ENCODE peak calls at places on chromosome 7, in five cellular contexts. One of them, this sample, is unnamed. For H3K9me3, the result is how much of the 10 kb centered on the place peaks cover.

GRCh38 chr7:105691029-105691691 is 109.9 kb upstream of the EFCAB10 start:
- DNase-seq in uterus: no peak
- DNase-seq in pancreas: no peak
- DNase-seq in endodermal cell: peak
- DNase-seq in cardiac muscle cell: peak
- DNase-seq in this sample: peak

GRCh38 chr7:128045766-128046165 is 14.5 kb upstream of the LRRC4 start:
- DNase-seq in uterus: no peak
- DNase-seq in pancreas: no peak
- DNase-seq in endodermal cell: no peak
- DNase-seq in cardiac muscle cell: peak
- DNase-seq in this sample: no peak

GRCh38 chr7:139304517-139304916 is 36.6 kb upstream of the FMC1 start:
- DNase-seq in uterus: no peak
- DNase-seq in pancreas: no peak
- DNase-seq in endodermal cell: no peak
- DNase-seq in cardiac muscle cell: peak
- DNase-seq in this sample: peak

GRCh38 chr7:99500637-99501009 is 542 bp upstream of the ZNF394 start:
- DNase-seq in uterus: no peak
- DNase-seq in pancreas: no peak
- DNase-seq in endodermal cell: no peak
- DNase-seq in cardiac muscle cell: no peak
- DNase-seq in this sample: no peak

GRCh38 chr7:121913947-121914346 is 41.0 kb downstream of the PTPRZ1 start:
- DNase-seq in uterus: no peak
- DNase-seq in pancreas: no peak
- DNase-seq in endodermal cell: no peak
- DNase-seq in cardiac muscle cell: no peak
- DNase-seq in this sample: no peak

GRCh38 chr7:84043661-84044191 is 150.9 kb downstream of the SEMA3A start:
- DNase-seq in uterus: no peak
- DNase-seq in pancreas: no peak
- DNase-seq in endodermal cell: no peak
- DNase-seq in cardiac muscle cell: peak
- DNase-seq in this sample: no peak

GRCh38 chr7:135389971-135390370 is 119.9 kb downstream of the CNOT4 start:
- DNase-seq in uterus: no peak
- DNase-seq in pancreas: no peak
- DNase-seq in endodermal cell: no peak
- DNase-seq in cardiac muscle cell: no peak
- DNase-seq in this sample: peak

GRCh38 chr7:141436676-141437075 is 114.5 kb upstream of the AGK start:
- DNase-seq in uterus: no peak
- DNase-seq in pancreas: peak
- DNase-seq in endodermal cell: no peak
- DNase-seq in cardiac muscle cell: no peak
- DNase-seq in this sample: no peak

GRCh38 chr7:118350260-118350659 is 125.8 kb downstream of the ANKRD7 start:
- DNase-seq in uterus: no peak
- DNase-seq in pancreas: no peak
- DNase-seq in endodermal cell: no peak
- DNase-seq in cardiac muscle cell: no peak
- DNase-seq in this sample: no peak

GRCh38 chr7:55971045-55971444 is 6.7 kb downstream of the NIPSNAP2 start:
- DNase-seq in uterus: no peak
- DNase-seq in pancreas: no peak
- DNase-seq in endodermal cell: no peak
- DNase-seq in cardiac muscle cell: no peak
- DNase-seq in this sample: peak

GRCh38 chr7:11716185-11716584 is 115.8 kb downstream of the THSD7A start:
- DNase-seq in uterus: no peak
- DNase-seq in pancreas: no peak
- DNase-seq in endodermal cell: no peak
- DNase-seq in cardiac muscle cell: peak
- DNase-seq in this sample: peak

GRCh38 chr7:76515999-76516443 is 5.7 kb downstream of the UPK3B start:
- DNase-seq in uterus: no peak
- DNase-seq in pancreas: no peak
- DNase-seq in endodermal cell: no peak
- DNase-seq in cardiac muscle cell: peak
- DNase-seq in this sample: peak

GRCh38 chr7:49287653-49288052 is 363.3 kb downstream of the CDC14C start:
- DNase-seq in uterus: no peak
- DNase-seq in pancreas: no peak
- DNase-seq in endodermal cell: no peak
- DNase-seq in cardiac muscle cell: no peak
- DNase-seq in this sample: no peak

GRCh38 chr7:114508096-114508495 is 93.5 kb downstream of the FOXP2 start:
- DNase-seq in uterus: no peak
- DNase-seq in pancreas: no peak
- DNase-seq in endodermal cell: no peak
- DNase-seq in cardiac muscle cell: peak
- DNase-seq in this sample: no peak

GRCh38 chr7:42726066-42726785 is 185.6 kb downstream of the C7orf25 start:
- DNase-seq in uterus: no peak
- DNase-seq in pancreas: no peak
- DNase-seq in endodermal cell: no peak
- DNase-seq in cardiac muscle cell: peak
- DNase-seq in this sample: no peak

GRCh38 chr7:141877365-141877764 is 36.1 kb upstream of the PRSS37 start:
- DNase-seq in uterus: no peak
- DNase-seq in pancreas: no peak
- DNase-seq in endodermal cell: no peak
- DNase-seq in cardiac muscle cell: no peak
- DNase-seq in this sample: no peak

GRCh38 chr7:81769891-81770818 is at the start of gene HGF:
- DNase-seq in uterus: peak
- DNase-seq in pancreas: no peak
- DNase-seq in endodermal cell: peak
- DNase-seq in cardiac muscle cell: peak
- DNase-seq in this sample: peak

GRCh38 chr7:149354119-149354518 is 92.1 kb downstream of the ZNF783 start:
- DNase-seq in uterus: no peak
- DNase-seq in pancreas: no peak
- DNase-seq in endodermal cell: no peak
- DNase-seq in cardiac muscle cell: no peak
- DNase-seq in this sample: no peak

DNA sequence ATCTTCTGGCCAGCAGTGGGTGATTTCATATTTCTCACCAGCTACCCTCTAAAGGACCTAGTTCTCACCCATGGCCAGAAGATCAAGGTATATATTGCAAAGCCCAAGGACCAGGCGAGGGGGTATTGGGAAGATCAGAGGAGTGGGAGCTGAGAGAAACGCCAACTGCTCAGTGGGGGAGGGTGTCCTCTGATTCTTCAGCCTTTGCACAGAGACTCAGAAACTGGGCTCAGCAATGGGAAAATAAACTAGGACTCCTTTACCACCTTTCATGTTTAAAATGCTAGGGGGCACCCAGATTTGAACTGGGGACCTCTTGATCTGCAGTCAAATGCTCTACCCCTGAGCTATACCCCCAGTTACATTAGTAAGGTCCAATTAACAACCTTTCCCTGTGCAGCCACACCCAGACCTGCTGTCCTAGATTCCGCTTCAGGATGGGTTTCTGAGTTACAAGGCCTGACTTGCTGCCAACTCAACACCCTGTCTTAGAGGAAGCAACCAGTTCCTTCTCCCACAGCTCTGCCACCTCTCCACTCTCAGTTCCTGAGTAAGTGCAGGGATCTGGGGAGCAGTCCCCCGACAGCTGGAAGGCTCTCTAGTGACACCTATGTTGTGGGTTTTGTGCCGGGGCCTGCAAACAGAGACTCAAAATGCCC is 93.5 kb downstream of the ZNF783 start:
- DNase-seq in uterus: no peak
- DNase-seq in pancreas: no peak
- DNase-seq in endodermal cell: peak
- DNase-seq in cardiac muscle cell: no peak
- DNase-seq in this sample: peak
- H3K27ac ChIP-seq in uterus: no peak
- H3K27ac ChIP-seq in pancreas: no peak
- H3K27ac ChIP-seq in endodermal cell: no peak
- H3K27ac ChIP-seq in cardiac muscle cell: no peak
- H3K27ac ChIP-seq in this sample: no peak

DNA sequence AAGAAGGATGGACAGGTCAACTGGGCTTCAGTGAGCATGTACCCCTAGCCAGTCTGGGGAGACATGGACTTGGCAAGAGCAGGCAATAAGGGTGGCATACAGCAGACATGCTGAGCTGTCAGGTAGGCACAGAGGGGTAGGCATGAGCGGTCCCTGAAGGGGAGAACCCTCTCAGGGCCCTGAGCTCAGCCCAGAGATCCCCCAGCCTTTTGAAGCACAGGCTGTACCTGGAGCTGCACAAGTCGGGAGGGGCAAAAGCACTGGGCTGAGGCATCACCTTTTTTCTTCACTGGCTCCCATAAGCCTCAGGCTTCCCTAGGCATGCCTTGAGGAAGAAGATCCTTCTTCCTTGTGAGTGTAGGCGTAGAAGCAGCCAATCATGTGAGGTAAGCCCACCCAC is 42.3 kb downstream of the ZNF727 start:
- DNase-seq in uterus: no peak
- DNase-seq in pancreas: no peak
- DNase-seq in endodermal cell: no peak
- DNase-seq in cardiac muscle cell: no peak
- DNase-seq in this sample: no peak
- H3K9me3 ChIP-seq in uterus: under half
- H3K9me3 ChIP-seq in pancreas: under half
- H3K9me3 ChIP-seq in endodermal cell: half or more
- H3K9me3 ChIP-seq in cardiac muscle cell: under half
- H3K9me3 ChIP-seq in this sample: under half

DNA sequence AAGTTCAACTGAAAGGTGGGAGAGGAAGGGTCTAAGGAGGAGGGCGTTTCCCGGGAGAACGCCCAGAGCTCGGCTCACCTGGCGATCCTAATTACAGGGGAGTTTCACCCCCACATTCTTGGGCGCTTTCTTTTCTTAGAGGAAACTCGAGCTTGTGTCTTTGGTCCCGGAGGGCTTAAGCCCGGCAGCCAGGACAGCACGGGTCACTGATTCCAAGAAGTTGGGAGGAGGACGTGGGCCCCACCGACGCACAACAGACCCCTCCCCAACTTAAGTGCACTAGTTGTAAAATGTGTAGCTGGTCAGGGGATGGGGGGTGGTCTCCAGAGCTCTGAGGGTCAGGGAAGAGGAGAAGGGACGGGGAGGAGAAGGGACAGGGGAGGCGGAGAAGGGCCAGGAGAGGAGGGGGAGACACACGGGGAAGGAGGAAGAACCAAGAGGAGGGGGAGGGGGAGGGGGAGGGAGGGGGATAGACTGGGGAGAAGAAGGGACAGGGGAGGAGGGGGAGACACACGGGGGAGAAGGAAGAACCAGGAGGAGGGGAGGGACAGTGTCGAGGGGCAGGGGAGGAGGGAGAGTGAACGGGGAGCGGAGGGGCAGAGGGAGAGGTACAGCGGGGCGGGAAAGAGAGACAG is 870 bp downstream of the BAIAP2L1 start:
- DNase-seq in uterus: no peak
- DNase-seq in pancreas: peak
- DNase-seq in endodermal cell: peak
- DNase-seq in cardiac muscle cell: peak
- DNase-seq in this sample: peak
- H3K27ac ChIP-seq in uterus: no peak
- H3K27ac ChIP-seq in pancreas: peak
- H3K27ac ChIP-seq in endodermal cell: no peak
- H3K27ac ChIP-seq in cardiac muscle cell: no peak
- H3K27ac ChIP-seq in this sample: peak

GRCh38 chr7:158268851-158269535 is 318.6 kb downstream of the PTPRN2 start:
- DNase-seq in uterus: no peak
- DNase-seq in pancreas: peak
- DNase-seq in endodermal cell: no peak
- DNase-seq in cardiac muscle cell: no peak
- DNase-seq in this sample: no peak

GRCh38 chr7:158265743-158266080 is 321.9 kb downstream of the PTPRN2 start:
- DNase-seq in uterus: no peak
- DNase-seq in pancreas: peak
- DNase-seq in endodermal cell: no peak
- DNase-seq in cardiac muscle cell: no peak
- DNase-seq in this sample: no peak

GRCh38 chr7:158267737-158268435 is 319.7 kb downstream of the PTPRN2 start:
- DNase-seq in uterus: no peak
- DNase-seq in pancreas: peak
- DNase-seq in endodermal cell: no peak
- DNase-seq in cardiac muscle cell: no peak
- DNase-seq in this sample: no peak

GRCh38 chr7:158266426-158266816 is 321.2 kb downstream of the PTPRN2 start:
- DNase-seq in uterus: no peak
- DNase-seq in pancreas: peak
- DNase-seq in endodermal cell: no peak
- DNase-seq in cardiac muscle cell: no peak
- DNase-seq in this sample: no peak

DNA sequence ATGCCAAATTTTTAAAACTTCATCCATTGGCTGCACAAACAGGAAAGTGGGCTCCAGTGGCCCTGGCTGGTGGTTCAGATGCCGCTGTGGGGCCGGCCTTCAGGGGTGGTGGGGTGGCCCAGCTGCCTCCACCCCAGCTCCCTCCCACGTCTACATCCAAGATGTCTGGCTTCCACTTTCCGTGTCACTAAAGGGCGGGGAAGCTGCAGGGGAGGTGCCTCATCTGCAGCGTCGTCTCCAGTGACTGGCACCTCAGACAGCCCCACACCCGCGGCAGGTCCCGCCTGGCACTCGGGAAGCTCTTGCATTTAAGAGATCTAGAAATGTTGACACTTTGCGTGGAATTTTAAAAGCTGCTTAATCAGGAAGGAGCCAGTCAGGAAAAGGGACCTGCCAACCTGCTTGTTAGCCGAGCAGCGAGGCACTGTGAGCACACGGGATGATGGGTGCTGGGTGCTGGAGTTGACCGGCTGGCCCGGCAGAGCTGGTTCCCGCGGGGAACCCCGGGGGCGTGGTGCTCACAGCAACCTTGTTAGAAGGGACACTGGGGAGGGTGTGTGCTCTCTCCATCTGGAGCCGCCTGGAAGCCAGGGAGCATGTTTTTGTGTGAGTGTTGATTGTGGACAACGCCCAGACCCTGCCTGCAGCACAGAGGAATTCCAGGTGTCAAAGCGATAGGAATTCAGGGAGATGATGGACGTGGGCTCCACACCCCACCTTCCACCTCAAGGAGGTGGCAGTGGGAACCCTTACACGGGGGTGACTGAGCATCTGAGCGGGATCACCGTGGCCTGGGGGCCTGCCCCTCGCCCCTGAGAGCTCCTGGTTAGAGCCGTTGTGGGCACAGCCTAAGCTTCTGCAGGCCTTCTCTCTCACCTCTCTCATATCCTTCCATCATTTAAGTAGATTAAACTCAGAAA is 320.5 kb downstream of the PTPRN2 start:
- DNase-seq in uterus: no peak
- DNase-seq in pancreas: peak
- DNase-seq in endodermal cell: no peak
- DNase-seq in cardiac muscle cell: no peak
- DNase-seq in this sample: no peak
- H3K9me3 ChIP-seq in uterus: under half
- H3K9me3 ChIP-seq in pancreas: under half
- H3K9me3 ChIP-seq in endodermal cell: half or more
- H3K9me3 ChIP-seq in cardiac muscle cell: under half
- H3K9me3 ChIP-seq in this sample: under half